ENCODE peak calls at places on chromosomes 16 and 17, in four cellular contexts. A is mesenchymal stem cell, I is H9, R is IMR-90. Z is an unnamed sample.
A peak's percentile ranks its signal among the peaks of the same experiment; 100 is the strongest.

GRCh38 chr17:47240375-47240764 is 13.3 kb upstream of the ITGB3 start:
- DNase-seq in R (no peak), A (no peak), I (no peak), Z (no peak)

GRCh38 chr16:66750279-66751134 is 902 bp downstream of the DYNC1LI2 start:
- DNase-seq in I (no peak), R (no peak), A (peak; percentile 20), Z (peak; percentile 27)

GRCh38 chr17:62819511-62820221 is 11.6 kb upstream of the MARCHF10 start:
- DNase-seq in R (peak; percentile 99), A (peak; percentile 99), I (peak; percentile 63), Z (peak; percentile 95)

GRCh38 chr16:31874354-31875111 is 926 bp downstream of the ZNF267 start:
- DNase-seq in A (peak; percentile 88), I (no peak), R (peak; percentile 55), Z (no peak)

GRCh38 chr17:28712037-28712704 is 483 bp upstream of the PROCA1 start:
- DNase-seq in R (no peak), A (peak; percentile 55), I (peak; percentile 87), Z (peak; percentile 81)

GRCh38 chr17:40452921-40453378 is 9.7 kb downstream of the IGFBP4 start:
- DNase-seq in I (no peak), R (peak; percentile 64), A (no peak), Z (no peak)

GRCh38 chr17:21010705-21011596 is 31.9 kb downstream of the USP22 start:
- DNase-seq in R (no peak), A (no peak), I (no peak), Z (no peak)

GRCh38 chr17:78438271-78438691 is 59.8 kb downstream of the PGS1 start:
- DNase-seq in I (no peak), A (no peak), R (no peak), Z (no peak)

GRCh38 chr17:81918762-81919545 is 978 bp upstream of the SIRT7 start:
- DNase-seq in A (no peak), R (no peak), I (no peak), Z (no peak)

GRCh38 chr16:17380613-17381012 is 90.1 kb downstream of the XYLT1 start:
- DNase-seq in A (no peak), I (no peak), R (peak; percentile 49), Z (no peak)

GRCh38 chr17:17372856-17373520 is 69.8 kb downstream of the NT5M start:
- DNase-seq in I (no peak), A (no peak), R (no peak), Z (no peak)

GRCh38 chr17:8644507-8644902 is 14.0 kb upstream of the MYH10 start:
- DNase-seq in I (no peak), A (no peak), R (no peak), Z (no peak)

GRCh38 chr16:66525396-66526180 is 24.3 kb downstream of the TK2 start:
- DNase-seq in I (no peak), A (peak; percentile 37), R (no peak), Z (no peak)

GRCh38 chr17:28404812-28405570 is 1.0 kb downstream of the SLC46A1 start:
- DNase-seq in A (no peak), R (no peak), I (peak; percentile 60), Z (no peak)

GRCh38 chr16:54503436-54503835 is 216.8 kb upstream of the IRX3 start:
- DNase-seq in R (no peak), A (no peak), I (no peak), Z (no peak)

GRCh38 chr16:73046484-73047214 is 1.3 kb downstream of the ZFHX3 start:
- DNase-seq in I (no peak), A (no peak), R (no peak), Z (no peak)

GRCh38 chr16:66489818-66490217 is 60.1 kb downstream of the TK2 start:
- DNase-seq in I (no peak), A (no peak), R (no peak), Z (no peak)

GRCh38 chr17:67439269-67439668 is 62.2 kb downstream of the PITPNC1 start:
- DNase-seq in I (no peak), A (no peak), R (no peak), Z (no peak)

GRCh38 chr17:78820841-78821240 is 19.8 kb downstream of the USP36 start:
- DNase-seq in R (no peak), I (no peak), A (no peak), Z (no peak)

GRCh38 chr17:6427284-6427781 is 7.6 kb downstream of the AIPL1 start:
- DNase-seq in R (peak; percentile 16), A (peak; percentile 52), I (no peak), Z (no peak)

GRCh38 chr17:39225974-39226683 is 384 bp upstream of the STAC2 start:
- DNase-seq in R (peak; percentile 20), I (peak; percentile 100), A (peak; percentile 50), Z (peak; percentile 91)

GRCh38 chr16:50548659-50549560 is 714 bp downstream of the NKD1 start:
- DNase-seq in R (no peak), A (peak; percentile 6), I (no peak), Z (no peak)

DNA sequence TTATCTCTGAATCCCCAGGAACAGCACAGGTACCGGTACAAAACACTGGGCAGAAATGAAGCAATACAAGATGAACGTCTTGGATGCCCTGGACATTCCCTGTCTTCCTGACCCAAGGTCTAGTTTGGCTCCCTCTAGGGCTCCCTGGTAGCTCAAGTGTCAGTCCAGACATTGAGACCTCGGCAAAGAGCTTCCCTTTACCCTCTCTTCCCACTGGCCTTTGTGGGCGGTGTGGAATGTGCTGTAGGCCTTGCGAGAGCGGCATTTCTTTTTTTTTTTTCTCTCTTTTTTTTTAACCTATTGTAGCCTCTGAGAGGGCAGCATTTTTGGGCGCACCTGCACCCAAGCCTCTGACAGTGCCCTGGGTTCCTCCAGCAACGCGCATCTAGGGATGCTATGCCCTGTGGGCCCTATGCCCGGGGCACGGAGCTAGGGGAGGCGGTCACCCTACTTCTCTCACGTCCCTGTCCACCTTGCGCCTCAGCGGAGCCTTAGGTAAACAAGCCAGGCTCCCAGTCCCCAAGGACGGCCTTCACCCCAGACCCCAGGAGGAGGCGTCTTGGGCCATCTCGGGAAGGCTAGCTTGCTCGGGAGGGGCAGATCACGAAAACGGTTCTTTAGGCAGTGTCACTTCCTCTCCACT is 1.2 kb upstream of the NFATC3 start:
- DNase-seq in A (peak; percentile 75), I (no peak), R (peak; percentile 37), Z (peak; percentile 75)
- H3K18ac ChIP-seq in A (peak overlapping the region; percentile 91), I (no peak overlapping the region), R (peak overlapping the region; percentile 22), Z (peak overlapping the region; percentile 46)

GRCh38 chr16:27425961-27426360 is 24.0 kb downstream of the IL21R start:
- DNase-seq in I (no peak), A (no peak), R (no peak), Z (no peak)

GRCh38 chr16:27427538-27427937 is 25.6 kb downstream of the IL21R start:
- DNase-seq in I (no peak), R (no peak), A (no peak), Z (no peak)

GRCh38 chr16:27424772-27425498 is 23.0 kb downstream of the IL21R start:
- DNase-seq in I (peak; percentile 16), R (no peak), A (no peak), Z (no peak)

GRCh38 chr16:27428035-27428785 is 26.2 kb downstream of the IL21R start:
- DNase-seq in R (no peak), A (no peak), I (peak; percentile 24), Z (peak; percentile 10)

DNA sequence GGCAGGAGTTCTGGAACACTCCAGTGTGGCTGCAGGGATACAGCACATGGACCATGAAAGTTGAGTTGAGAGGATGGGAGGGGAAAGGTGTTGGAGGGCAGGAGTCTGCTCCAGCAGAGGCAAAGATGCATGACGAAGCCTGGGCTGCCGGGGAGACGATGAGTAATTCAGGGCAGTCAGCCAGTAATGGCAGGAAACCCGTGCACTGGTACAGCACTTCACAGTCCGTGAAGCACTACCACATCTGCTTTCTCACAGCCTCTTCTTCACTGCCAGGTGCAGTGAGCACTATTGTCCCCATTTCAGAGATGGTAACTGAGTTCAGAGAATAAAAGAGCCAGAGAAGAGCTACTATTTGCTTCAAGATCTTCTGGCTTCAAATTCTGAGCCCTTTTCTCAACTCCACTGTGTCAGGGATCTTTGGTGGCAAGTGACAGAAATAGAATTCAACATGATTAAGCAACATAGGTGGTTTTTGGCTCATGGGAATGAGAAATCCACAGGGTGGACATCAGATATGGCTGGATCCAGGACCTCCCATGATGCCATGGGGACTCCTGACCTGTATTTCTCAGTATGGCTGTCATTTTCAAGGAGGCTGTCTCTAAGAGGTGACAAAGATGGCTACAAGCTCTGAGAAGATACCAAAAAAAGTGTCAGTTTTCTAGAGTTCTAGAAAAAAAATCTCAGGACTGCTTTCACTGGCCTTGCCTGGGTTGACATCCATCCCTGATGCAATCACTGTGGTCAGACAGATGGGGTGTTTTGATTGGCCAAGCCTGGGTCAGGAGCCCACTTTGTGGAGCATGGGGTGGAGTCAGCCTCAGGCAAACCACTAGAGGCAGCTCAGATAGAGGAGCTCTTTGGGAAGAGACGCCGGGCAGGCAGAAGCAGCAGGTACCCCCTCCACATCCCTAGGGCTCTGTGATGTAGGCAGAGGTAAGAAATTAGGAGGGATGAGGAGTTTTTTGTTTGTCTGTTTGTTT is 24.7 kb downstream of the IL21R start:
- DNase-seq in A (peak; percentile 78), R (peak; percentile 96), I (peak; percentile 55), Z (peak; percentile 73)
- H3K4me1 ChIP-seq in A (peaks cover 3% of the 10 kb centered on the region), R (no peaks in the 10 kb centered on the region), I (no peaks in the 10 kb centered on the region), Z (no peaks in the 10 kb centered on the region)

DNA sequence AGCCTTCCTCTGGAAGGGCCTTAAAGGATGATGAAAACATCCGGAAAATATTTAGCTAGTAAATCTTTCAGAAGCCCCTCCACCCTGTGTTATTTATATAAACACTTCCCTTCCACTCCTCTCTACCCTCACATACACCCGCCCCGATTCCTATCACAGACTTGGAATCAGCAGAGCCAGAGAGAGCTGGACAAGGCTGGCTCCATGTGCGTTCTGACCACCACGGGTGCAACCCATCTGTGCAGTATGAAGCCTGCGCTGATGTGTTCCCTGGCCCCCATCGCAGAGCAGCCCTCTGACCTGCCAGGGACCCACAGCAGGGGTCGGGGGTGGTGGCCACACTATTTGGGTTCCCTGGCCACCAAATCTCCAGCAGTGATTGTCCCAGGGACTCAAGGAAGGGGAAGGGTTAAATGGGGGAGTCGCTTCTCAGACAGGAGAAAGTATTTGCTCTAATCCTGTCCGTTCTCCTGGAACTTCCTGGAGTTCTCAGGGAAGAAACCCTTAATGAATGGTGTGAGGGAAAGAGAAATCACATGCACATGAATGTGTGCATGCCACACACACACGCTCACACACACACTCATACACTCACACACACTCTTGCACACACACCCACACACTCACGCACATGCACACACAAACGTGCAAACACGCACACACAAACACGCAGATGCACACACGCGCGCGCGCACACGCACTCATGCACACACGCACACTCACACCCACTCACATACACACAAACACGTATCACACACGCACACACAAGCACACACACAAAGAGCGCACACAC is 72.4 kb downstream of the GAS7 start:
- DNase-seq in I (no peak), A (peak; percentile 94), R (peak; percentile 49), Z (peak; percentile 75)
- H2AK5ac ChIP-seq in I (no peak overlapping the region), A (no peak overlapping the region), R (peak overlapping the region; percentile 99), Z (peak overlapping the region; percentile 99)

DNA sequence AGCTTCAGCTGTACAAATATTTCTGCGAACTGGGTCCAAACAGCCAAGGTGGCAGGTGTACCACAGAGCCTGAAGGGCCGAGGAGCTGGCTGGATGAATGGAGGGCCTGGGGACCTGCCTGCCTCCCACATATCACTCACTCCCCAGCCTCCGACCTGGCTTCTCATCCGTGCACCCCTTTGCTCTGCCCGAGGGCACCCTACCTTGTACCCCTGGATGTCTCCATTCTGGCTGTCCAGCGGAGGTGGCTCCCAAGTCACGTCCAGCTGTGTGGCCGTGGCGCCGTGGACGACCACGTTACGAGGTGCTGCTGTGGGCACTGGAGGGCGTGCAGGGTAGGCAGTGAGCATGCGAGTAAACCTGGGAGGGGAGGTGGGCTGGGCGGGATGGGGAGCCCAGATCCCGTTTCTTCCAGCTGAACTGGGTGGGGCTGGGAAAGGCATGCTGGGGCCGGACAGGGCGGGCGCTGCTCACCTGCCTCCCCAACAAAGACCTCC is 67.2 kb upstream of the CDC42EP4 start:
- DNase-seq in R (no peak), A (no peak), I (no peak), Z (no peak)
- H3K18ac ChIP-seq in R (no peak overlapping the region), A (no peak overlapping the region), I (no peak overlapping the region), Z (no peak overlapping the region)